ENCODE peak calls at places on chromosomes 11 and 22, in five cellular contexts. F is CD8-positive, alpha-beta T cell; C is lower lobe of right lung; H is CD4-positive, CD25-positive, alpha-beta regulatory T cell; D is lower leg skin. R is an unnamed sample.

GRCh38 chr22:23532756-23533155 is 47.3 kb downstream of the IGLL1 start:
- DNase-seq in D (no peak), F (no peak), C (no peak), H (no peak), R (no peak)

GRCh38 chr11:124832571-124832970 is 32.4 kb upstream of the MSANTD2 start:
- DNase-seq in C (no peak), D (no peak), F (no peak), H (no peak), R (no peak)

GRCh38 chr22:36193171-36193570 is 8.4 kb downstream of the APOL4 start:
- DNase-seq in D (peak; percentile 32), F (no peak), C (no peak), H (no peak), R (no peak)

GRCh38 chr11:69398529-69399492 is 82.7 kb upstream of the LINC01488 start:
- DNase-seq in H (no peak), C (no peak), D (no peak), F (no peak), R (no peak)

GRCh38 chr11:37718431-37718999 is 1120.5 kb upstream of the RAG2 start:
- DNase-seq in C (no peak), H (no peak), D (no peak), F (no peak), R (no peak)

GRCh38 chr11:78715639-78716311 is 141.1 kb upstream of the NARS2 start:
- DNase-seq in D (no peak), F (no peak), H (no peak), C (peak; percentile 66), R (no peak)

GRCh38 chr11:46672381-46672839 is 28.0 kb downstream of the ARHGAP1 start:
- DNase-seq in C (no peak), F (no peak), D (no peak), H (no peak), R (no peak)

GRCh38 chr22:38655532-38656255 is 498 bp downstream of the FAM227A start:
- DNase-seq in C (no peak), D (no peak), F (no peak), H (no peak), R (no peak)

GRCh38 chr22:25853902-25854301 is 111.9 kb downstream of the MYO18B start:
- DNase-seq in H (no peak), F (no peak), D (no peak), C (no peak), R (no peak)

GRCh38 chr11:12094872-12095800 is 15.3 kb upstream of the MICAL2 start:
- DNase-seq in C (no peak), D (peak; percentile 54), F (no peak), H (no peak), R (no peak)

GRCh38 chr22:38501797-38502672 is 4.1 kb downstream of the DDX17 start:
- DNase-seq in C (no peak), H (no peak), D (no peak), F (no peak), R (no peak)

GRCh38 chr11:17719940-17720795 is 797 bp downstream of the MYOD1 start:
- DNase-seq in D (no peak), F (no peak), C (no peak), H (no peak), R (no peak)

GRCh38 chr11:17721242-17721999 is 2.0 kb downstream of the MYOD1 start:
- DNase-seq in C (no peak), F (no peak), D (no peak), H (no peak), R (no peak)

GRCh38 chr11:17722000-17722643 is 2.8 kb downstream of the MYOD1 start:
- DNase-seq in H (no peak), D (no peak), F (no peak), C (no peak), R (no peak)

GRCh38 chr11:17719028-17719939 is at the start of gene MYOD1:
- DNase-seq in C (no peak), D (no peak), F (no peak), H (no peak), R (no peak)

GRCh38 chr11:17720796-17721171 is 1.4 kb downstream of the MYOD1 start:
- DNase-seq in F (no peak), H (no peak), D (no peak), C (no peak), R (no peak)
- H3K4me3 ChIP-seq in F (no peak overlapping the region), H (no peak overlapping the region), D (no peak overlapping the region), C (no peak overlapping the region), R (no peak overlapping the region)

GRCh38 chr11:66001941-66002647 is at the start of the genes BANF1 and EIF1AD:
- DNase-seq in C (peak; percentile 92), D (peak; percentile 98), F (peak; percentile 85), H (peak; percentile 87), R (peak; percentile 93)
- H3K4me3 ChIP-seq in C (peak within 1 kb of the TSS; percentile 79), D (peak within 1 kb of the TSS; percentile 92), F (peak within 1 kb of the TSS; percentile 98), H (peak within 1 kb of the TSS; percentile 90), R (peak within 1 kb of the TSS; percentile 81)

DNA sequence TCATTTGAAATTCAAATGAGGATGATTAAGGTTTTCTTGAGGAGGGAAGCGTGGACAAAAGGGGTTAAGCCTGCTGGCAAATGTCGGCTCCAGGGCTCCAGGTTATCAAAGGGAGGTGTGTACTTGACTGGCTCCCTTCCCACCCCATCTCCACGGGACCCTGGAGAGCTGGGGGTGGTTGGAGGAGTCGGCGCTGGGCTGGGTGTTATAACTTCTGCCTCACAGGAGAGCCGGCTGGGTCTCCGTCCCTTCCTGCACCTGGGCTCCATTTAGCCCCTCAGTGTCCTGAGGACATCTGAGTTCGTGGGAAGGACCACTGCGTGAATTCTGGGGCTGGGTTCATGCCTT is 15.6 kb downstream of the POU2F3 start:
- DNase-seq in F (no peak), H (no peak), C (no peak), D (no peak), R (no peak)
- H3K4me3 ChIP-seq in F (no peak overlapping the region), H (no peak overlapping the region), C (no peak overlapping the region), D (no peak overlapping the region), R (no peak overlapping the region)

DNA sequence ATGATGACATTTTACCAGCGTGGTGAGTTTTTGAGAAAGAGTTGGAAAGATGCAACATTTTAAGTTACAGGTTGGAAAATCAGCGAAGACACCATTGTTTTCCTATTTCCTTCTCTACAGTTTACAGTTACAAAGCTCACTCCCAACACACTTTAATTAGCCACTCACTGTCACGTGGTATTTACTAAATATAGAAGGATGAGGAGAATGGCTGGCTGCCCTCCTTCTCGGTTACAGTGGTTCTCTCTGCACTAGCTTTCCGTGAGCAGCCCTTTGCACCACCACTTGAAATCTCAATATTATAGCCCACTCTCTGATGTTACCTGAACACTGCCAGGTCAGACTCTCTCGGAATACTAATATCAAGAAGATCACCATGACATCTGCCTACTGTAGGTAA is 205.6 kb downstream of the CADM1 start:
- DNase-seq in F (no peak), C (no peak), H (no peak), D (no peak), R (no peak)
- H3K4me3 ChIP-seq in F (no peak overlapping the region), C (no peak overlapping the region), H (no peak overlapping the region), D (no peak overlapping the region), R (no peak overlapping the region)

GRCh38 chr11:64359712-64360402 is 895 bp downstream of the RPS6KA4 start:
- DNase-seq in H (no peak), C (peak; percentile 69), D (no peak), F (no peak), R (no peak)

GRCh38 chr11:64357904-64358535 is 942 bp upstream of the RPS6KA4 start:
- DNase-seq in D (no peak), C (no peak), F (no peak), H (no peak), R (no peak)

GRCh38 chr11:64358907-64359711 is at the start of gene RPS6KA4:
- DNase-seq in F (peak; percentile 31), D (no peak), H (peak; percentile 32), C (peak; percentile 74), R (peak; percentile 75)

GRCh38 chr11:64357446-64357845 is 1.5 kb upstream of the RPS6KA4 start:
- DNase-seq in D (no peak), H (no peak), F (no peak), C (no peak), R (no peak)

DNA sequence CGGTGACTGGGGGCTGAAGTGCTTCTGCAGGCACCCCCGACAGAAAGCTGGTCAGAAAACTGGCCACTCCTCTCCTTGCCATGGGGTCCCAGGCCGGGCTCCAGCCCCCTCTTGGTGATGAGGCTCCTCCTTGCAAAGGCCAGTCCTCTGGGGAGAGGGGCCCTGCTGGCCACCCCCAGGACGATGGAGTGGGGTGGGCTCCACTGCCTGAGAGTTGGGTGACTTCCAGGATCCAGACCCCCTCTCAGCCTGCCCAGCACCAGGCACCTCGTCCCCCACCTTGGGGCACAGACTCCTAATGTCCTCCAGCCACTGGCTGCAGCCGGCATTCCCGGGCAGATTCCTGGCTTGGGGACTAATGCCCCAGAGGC is 441 bp upstream of the RPS6KA4 start:
- DNase-seq in H (no peak), C (no peak), D (no peak), F (no peak), R (no peak)
- H3K4me3 ChIP-seq in H (no peak overlapping the region), C (peak overlapping the region; percentile 91), D (peak overlapping the region; percentile 24), F (peak overlapping the region; percentile 76), R (peak overlapping the region; percentile 51)

GRCh38 chr22:40534379-40535188 is 101.9 kb downstream of the MRTFA start:
- DNase-seq in D (no peak), H (no peak), C (no peak), F (no peak), R (no peak)

GRCh38 chr22:40535189-40535512 is 101.4 kb downstream of the MRTFA start:
- DNase-seq in H (no peak), C (no peak), D (no peak), F (no peak), R (no peak)

GRCh38 chr22:40533712-40534378 is 102.7 kb downstream of the MRTFA start:
- DNase-seq in C (no peak), D (no peak), H (peak; percentile 37), F (peak; percentile 29), R (no peak)

GRCh38 chr22:40529817-40530216 is 106.7 kb downstream of the MRTFA start:
- DNase-seq in C (no peak), F (no peak), D (no peak), H (no peak), R (no peak)

GRCh38 chr22:40531951-40532900 is 104.3 kb downstream of the MRTFA start:
- DNase-seq in F (no peak), H (no peak), C (no peak), D (no peak), R (no peak)
- H3K4me3 ChIP-seq in F (peak overlapping the region; percentile 35), H (peak overlapping the region; percentile 93), C (peak overlapping the region; percentile 36), D (no peak overlapping the region), R (no peak overlapping the region)

R was measured in uterus.